ENCODE peak calls at places on chromosomes 3 and 15, in eight cellular contexts. O is HFFc6; N is CD4-positive, alpha-beta T cell; S is brain microvascular endothelial cell; R is GM20000; U is fibroblast of lung; T is BE2C; D is thoracic aorta. K is an unnamed sample.

GRCh38 chr15:34292591-34292990 is 45.0 kb downstream of the SLC12A6 start:
- DNase-seq in O (no peak), N (no peak), S (no peak), R (no peak), U (no peak), T (no peak), D (no peak), K (no peak)

GRCh38 chr15:69082041-69082502 is 67.6 kb downstream of the NOX5 start:
- DNase-seq in O (peak), N (no peak), S (peak), R (no peak), U (peak), T (no peak), D (no peak), K (no peak)

GRCh38 chr3:55177749-55178148 is 249.9 kb upstream of the LRTM1 start:
- DNase-seq in O (no peak), N (no peak), S (no peak), R (no peak), U (peak), T (no peak), D (no peak), K (no peak)

GRCh38 chr3:135862361-135862760 is 103.2 kb upstream of the PPP2R3A start:
- DNase-seq in O (no peak), N (no peak), S (no peak), R (no peak), U (peak), T (no peak), D (no peak), K (no peak)

GRCh38 chr15:80607288-80607980 is 87.7 kb upstream of the ABHD17C start:
- DNase-seq in O (no peak), N (no peak), S (no peak), R (no peak), U (no peak), T (no peak), D (no peak), K (no peak)

GRCh38 chr15:51341366-51342248 is at the start of gene GLDN:
- DNase-seq in O (no peak), N (no peak), S (no peak), R (no peak), U (peak), T (peak), D (peak), K (no peak)

GRCh38 chr3:195246608-195247007 is 24.4 kb downstream of the XXYLT1 start:
- DNase-seq in O (no peak), N (no peak), S (no peak), R (no peak), U (no peak), T (peak), D (no peak), K (no peak)

GRCh38 chr3:123469323-123469995 is 20.6 kb upstream of the ADCY5 start:
- DNase-seq in O (no peak), N (no peak), S (no peak), R (no peak), U (no peak), T (no peak), D (no peak), K (peak)

GRCh38 chr15:100653608-100654007 is 51.2 kb downstream of the ASB7 start:
- DNase-seq in O (no peak), N (no peak), S (no peak), R (no peak), U (no peak), T (no peak), D (no peak), K (no peak)

GRCh38 chr15:100650685-100651084 is 48.3 kb downstream of the ASB7 start:
- DNase-seq in O (no peak), N (no peak), S (no peak), R (no peak), U (no peak), T (no peak), D (no peak), K (no peak)

GRCh38 chr15:100651253-100651652 is 48.9 kb downstream of the ASB7 start:
- DNase-seq in O (peak), N (no peak), S (peak), R (no peak), U (peak), T (no peak), D (no peak), K (no peak)
- TF ChIP-seq CTCF in O (no peak), N (no peak), S (peak), R (no peak), U (peak), T (no peak), D (no peak), K (no peak)

GRCh38 chr3:62233065-62233464 is 140.3 kb downstream of the FEZF2 start:
- DNase-seq in O (no peak), N (no peak), S (no peak), R (no peak), U (no peak), T (no peak), D (no peak), K (no peak)
- TF ChIP-seq CTCF in O (no peak), N (no peak), S (no peak), R (no peak), U (no peak), T (peak), D (no peak), K (no peak)

GRCh38 chr3:136862611-136862951 is 573 bp downstream of the NCK1 start:
- DNase-seq in O (peak), N (peak), S (peak), R (peak), U (peak), T (peak), D (peak), K (peak)
- TF ChIP-seq CTCF in O (peak), N (peak), S (no peak), R (no peak), U (no peak), T (no peak), D (no peak), K (no peak)

GRCh38 chr3:15217011-15217671 is 11.1 kb downstream of the CAPN7 start:
- DNase-seq in O (no peak), N (no peak), S (no peak), R (no peak), U (no peak), T (no peak), D (no peak), K (no peak)
- TF ChIP-seq CTCF in O (no peak), N (no peak), S (no peak), R (no peak), U (no peak), T (no peak), D (no peak), K (no peak)

GRCh38 chr15:70206668-70207067 is 109.0 kb upstream of the TLE3 start:
- DNase-seq in O (no peak), N (no peak), S (no peak), R (no peak), U (no peak), T (no peak), D (no peak), K (no peak)
- TF ChIP-seq CTCF in O (no peak), N (no peak), S (no peak), R (no peak), U (no peak), T (no peak), D (no peak), K (no peak)

K was measured in CD14-positive monocyte.